ENCODE peak calls at places on chromosome 7, in seven cellular contexts. V is frontal cortex; A is stimulated activated CD4-positive, alpha-beta T cell treated with anti-CD3 and anti-CD28 coated beads, TNF-alpha, amount 100 ng/mL, for 48 hours; F is BJ; P is mammary epithelial cell; J is naive thymus-derived CD8-positive, alpha-beta T cell; N is Ammon's horn. T is an unnamed sample.
A peak's percentile ranks its signal among the peaks of the same experiment; 100 is the strongest.

GRCh38 chr7:155713382-155713781 is 68.9 kb downstream of the RBM33 start:
- DNase-seq in V (no peak), A (no peak), F (no peak), P (no peak), J (no peak), N (no peak), T (no peak)

GRCh38 chr7:134605978-134606923 is 40.4 kb upstream of the BPGM start:
- DNase-seq in V (peak; percentile 36), A (peak; percentile 58), F (no peak), P (no peak), J (peak; percentile 67), N (peak; percentile 83), T (peak; percentile 11)

GRCh38 chr7:5065107-5065407 is 19.4 kb downstream of the RBAK start:
- DNase-seq in V (no peak), A (no peak), F (no peak), P (no peak), J (no peak), N (no peak), T (no peak)

GRCh38 chr7:28263622-28264266 is 83.1 kb upstream of the JAZF1 start:
- DNase-seq in V (no peak), A (no peak), F (no peak), P (no peak), J (no peak), N (no peak), T (no peak)

GRCh38 chr7:4084271-4084670 is 597.8 kb upstream of the FOXK1 start:
- DNase-seq in V (no peak), A (no peak), F (no peak), P (no peak), J (no peak), N (no peak), T (no peak)

GRCh38 chr7:42605800-42606199 is 306.1 kb downstream of the C7orf25 start:
- DNase-seq in V (no peak), A (no peak), F (no peak), P (peak; percentile 30), J (no peak), N (no peak), T (peak; percentile 6)

GRCh38 chr7:25134360-25135010 is 9.4 kb upstream of the CYCS start:
- DNase-seq in V (no peak), A (no peak), F (no peak), P (no peak), J (no peak), N (no peak), T (no peak)

GRCh38 chr7:30448461-30449189 is 30.0 kb downstream of the NOD1 start:
- DNase-seq in V (no peak), A (no peak), F (no peak), P (no peak), J (no peak), N (no peak), T (no peak)

GRCh38 chr7:93015193-93016084 is 102.3 kb downstream of the SAMD9 start:
- DNase-seq in V (no peak), A (no peak), F (peak; percentile 77), P (no peak), J (no peak), N (no peak), T (peak; percentile 79)

GRCh38 chr7:43572516-43573049 is 10.3 kb upstream of the STK17A start:
- DNase-seq in V (no peak), A (no peak), F (peak; percentile 99), P (peak; percentile 99), J (no peak), N (peak; percentile 81), T (peak; percentile 100)

T was measured in astrocyte.